ENCODE peak calls at places on chromosomes 16 and 17, in four cellular contexts. K, A, Z and L are unnamed samples.

GRCh38 chr16:51982715-51983680 is 563.9 kb downstream of the TOX3 start:
- DNase-seq in K (peak), A (peak), Z (peak), L (peak)

GRCh38 chr16:47448830-47449575 is 11.9 kb downstream of the ITFG1 start:
- DNase-seq in K (no peak), A (no peak), Z (no peak), L (no peak)

GRCh38 chr17:219696-220095 is 38.2 kb upstream of the DOC2B start:
- DNase-seq in K (no peak), A (no peak), Z (no peak), L (no peak)

GRCh38 chr17:67891481-67892119 is 66.3 kb downstream of the BPTF start:
- DNase-seq in K (peak), A (no peak), Z (no peak), L (peak)

GRCh38 chr16:80924372-80924978 is 82.2 kb downstream of the CMC2 start:
- DNase-seq in K (peak), A (peak), Z (peak), L (peak)

GRCh38 chr16:79191933-79192332 is 408.6 kb downstream of the MAF start:
- DNase-seq in K (no peak), A (no peak), Z (no peak), L (no peak)

GRCh38 chr16:27776556-27776955 is 226.6 kb downstream of the KATNIP start:
- DNase-seq in K (no peak), A (no peak), Z (no peak), L (no peak)

GRCh38 chr17:68296217-68297140 is 5.2 kb downstream of the ARSG start:
- DNase-seq in K (no peak), A (no peak), Z (no peak), L (peak)

GRCh38 chr17:61475726-61476125 is 23.5 kb downstream of the TBX4 start:
- DNase-seq in K (peak), A (no peak), Z (peak), L (no peak)

GRCh38 chr17:54736573-54736972 is 164.1 kb upstream of the TOM1L1 start:
- DNase-seq in K (no peak), A (no peak), Z (no peak), L (no peak)
- H4K8ac ChIP-seq in K (no peak), A (no peak), Z (no peak), L (no peak)

GRCh38 chr17:17876959-17877547 is 40.3 kb upstream of the SREBF1 start:
- DNase-seq in K (peak), A (no peak), Z (no peak), L (no peak)
- H4K8ac ChIP-seq in K (peak), A (no peak), Z (no peak), L (no peak)

GRCh38 chr16:12090162-12090552 is 113.6 kb downstream of the SNX29 start:
- DNase-seq in K (no peak), A (no peak), Z (peak), L (peak)
- H4K8ac ChIP-seq in K (no peak), A (no peak), Z (no peak), L (no peak)

GRCh38 chr17:48598727-48599126 is 5.1 kb upstream of the HOXB5 start:
- DNase-seq in K (no peak), A (no peak), Z (no peak), L (no peak)
- H4K8ac ChIP-seq in K (no peak), A (no peak), Z (no peak), L (no peak)